ENCODE peak calls at places on chromosomes 4 and X, in five cellular contexts. G is activated CD8-positive, alpha-beta T cell treated with anti-CD3 and anti-CD28 coated beads, Interleukin-2, amount 10 ng/mL, durations not matched to agents 7 days and 5 days; P is stromal cell of bone marrow; J is non-pigmented ciliary epithelial cell; E is brain pericyte. F is an unnamed sample.

GRCh38 chr4:156968479-156968984 is 3.1 kb downstream of the PDGFC start:
- DNase-seq in P (peak; percentile 65), G (peak; percentile 39), E (no peak), J (peak; percentile 65), F (peak; percentile 31)

GRCh38 chr4:133641191-133641590 is 492.1 kb downstream of the PCDH10 start:
- DNase-seq in E (no peak), P (no peak), G (no peak), J (no peak), F (no peak)

GRCh38 chr4:74056858-74057562 is 18.5 kb upstream of the CXCL3 start:
- DNase-seq in P (peak; percentile 73), G (no peak), J (no peak), E (no peak), F (no peak)

GRCh38 chr4:2835978-2836377 is 7.7 kb upstream of the ADD1 start:
- DNase-seq in P (no peak), G (no peak), J (no peak), E (no peak), F (no peak)

GRCh38 chrX:13212191-13212651 is 107.6 kb downstream of the ATXN3L start:
- DNase-seq in E (no peak), P (no peak), J (no peak), G (no peak), F (no peak)

GRCh38 chr4:185859106-185859505 is 47.1 kb upstream of the SORBS2 start:
- DNase-seq in G (no peak), E (no peak), J (no peak), P (no peak), F (no peak)

GRCh38 chrX:10040961-10041360 is 73.8 kb downstream of the CLDN34 start:
- DNase-seq in P (no peak), G (no peak), E (no peak), J (no peak), F (no peak)

GRCh38 chrX:65451663-65452062 is 82.9 kb downstream of the LAS1L start:
- DNase-seq in G (peak; percentile 36), E (no peak), J (peak; percentile 4), P (peak; percentile 1), F (peak; percentile 44)

GRCh38 chr4:78512357-78512920 is 39.1 kb upstream of the ANXA3 start:
- DNase-seq in P (no peak), G (no peak), J (no peak), E (no peak), F (no peak)

GRCh38 chrX:13689519-13690211 is 737 bp downstream of the RAB9A start:
- DNase-seq in E (no peak), P (peak; percentile 19), G (no peak), J (no peak), F (no peak)

GRCh38 chr4:15893967-15894366 is 44.6 kb downstream of the FGFBP1 start:
- DNase-seq in E (peak; percentile 29), J (peak; percentile 95), G (no peak), P (peak; percentile 72), F (no peak)

GRCh38 chrX:10841579-10841978 is 221.2 kb upstream of the MID1 start:
- DNase-seq in E (no peak), J (no peak), P (no peak), G (no peak), F (no peak)

GRCh38 chrX:39652336-39652735 is 445.4 kb downstream of the BCOR start:
- DNase-seq in G (peak; percentile 21), P (no peak), J (no peak), E (no peak), F (peak; percentile 43)

GRCh38 chrX:9369802-9370291 is 95.0 kb upstream of the TBL1X start:
- DNase-seq in P (peak; percentile 37), G (peak; percentile 37), J (no peak), E (no peak), F (peak; percentile 83)